ENCODE peak calls at places on chromosomes 12 and 14, in five cellular contexts. One of them, this sample, is unnamed.

GRCh38 chr12:84638811-84639368 is 273.7 kb downstream of the SLC6A15 start:
- DNase-seq in mesenchymal stem cell: peak
- DNase-seq in type B pancreatic cell: no peak
- DNase-seq in HEK293T: no peak
- DNase-seq in upper lobe of left lung: no peak
- DNase-seq in this sample: no peak

GRCh38 chr12:3017281-3017680 is 58.1 kb downstream of the TEAD4 start:
- DNase-seq in mesenchymal stem cell: no peak
- DNase-seq in type B pancreatic cell: no peak
- DNase-seq in HEK293T: no peak
- DNase-seq in upper lobe of left lung: peak
- DNase-seq in this sample: no peak

GRCh38 chr12:124952801-124953200 is 36.1 kb downstream of the DHX37 start:
- DNase-seq in mesenchymal stem cell: no peak
- DNase-seq in type B pancreatic cell: no peak
- DNase-seq in HEK293T: no peak
- DNase-seq in upper lobe of left lung: no peak
- DNase-seq in this sample: no peak

GRCh38 chr14:103597623-103598372 is 31.2 kb upstream of the KLC1 start:
- DNase-seq in mesenchymal stem cell: peak
- DNase-seq in type B pancreatic cell: no peak
- DNase-seq in HEK293T: peak
- DNase-seq in upper lobe of left lung: no peak
- DNase-seq in this sample: no peak

GRCh38 chr12:67299526-67299925 is 30.4 kb downstream of the CAND1 start:
- DNase-seq in mesenchymal stem cell: no peak
- DNase-seq in type B pancreatic cell: no peak
- DNase-seq in HEK293T: no peak
- DNase-seq in upper lobe of left lung: no peak
- DNase-seq in this sample: no peak

GRCh38 chr12:48980389-48980952 is 2.3 kb downstream of the WNT1 start:
- DNase-seq in mesenchymal stem cell: no peak
- DNase-seq in type B pancreatic cell: no peak
- DNase-seq in HEK293T: no peak
- DNase-seq in upper lobe of left lung: peak
- DNase-seq in this sample: no peak

GRCh38 chr14:35687335-35687939 is 121.7 kb downstream of the RALGAPA1 start:
- DNase-seq in mesenchymal stem cell: peak
- DNase-seq in type B pancreatic cell: no peak
- DNase-seq in HEK293T: peak
- DNase-seq in upper lobe of left lung: no peak
- DNase-seq in this sample: peak

GRCh38 chr12:88553941-88554658 is 26.2 kb downstream of the KITLG start:
- DNase-seq in mesenchymal stem cell: peak
- DNase-seq in type B pancreatic cell: no peak
- DNase-seq in HEK293T: peak
- DNase-seq in upper lobe of left lung: no peak
- DNase-seq in this sample: peak

GRCh38 chr12:7327913-7328312 is 24.0 kb downstream of the ACSM4 start:
- DNase-seq in mesenchymal stem cell: no peak
- DNase-seq in type B pancreatic cell: no peak
- DNase-seq in HEK293T: no peak
- DNase-seq in upper lobe of left lung: no peak
- DNase-seq in this sample: no peak

GRCh38 chr12:28025821-28026505 is 53.4 kb upstream of the PTHLH start:
- DNase-seq in mesenchymal stem cell: no peak
- DNase-seq in type B pancreatic cell: no peak
- DNase-seq in HEK293T: no peak
- DNase-seq in upper lobe of left lung: no peak
- DNase-seq in this sample: no peak

GRCh38 chr14:84108746-84109457 is 1421.0 kb upstream of the FLRT2 start:
- DNase-seq in mesenchymal stem cell: no peak
- DNase-seq in type B pancreatic cell: no peak
- DNase-seq in HEK293T: no peak
- DNase-seq in upper lobe of left lung: no peak
- DNase-seq in this sample: no peak

GRCh38 chr14:96592591-96593388 is 90.6 kb downstream of the PAPOLA start:
- DNase-seq in mesenchymal stem cell: no peak
- DNase-seq in type B pancreatic cell: no peak
- DNase-seq in HEK293T: no peak
- DNase-seq in upper lobe of left lung: peak
- DNase-seq in this sample: no peak

GRCh38 chr14:24195186-24196070 is at the start of gene TM9SF1:
- DNase-seq in mesenchymal stem cell: peak
- DNase-seq in type B pancreatic cell: peak
- DNase-seq in HEK293T: peak
- DNase-seq in upper lobe of left lung: peak
- DNase-seq in this sample: peak